ENCODE peak calls at places on chromosomes 4 and X, in eight cellular contexts. P is Kasumi-1, R is SJSA1, C is NCI-H460, W is osteocyte, K is A549, Z is NCI-H774, S is Calu3. F is an unnamed sample.

GRCh38 chr4:4284827-4285618 is 4.9 kb downstream of the LYAR start:
- DNase-seq in K (no peak), W (peak), Z (no peak), R (no peak), S (peak), P (no peak), C (no peak), F (no peak)

GRCh38 chr4:120317713-120318112 is 251.1 kb upstream of the MAD2L1 start:
- DNase-seq in C (no peak), Z (no peak), S (no peak), P (no peak), R (no peak), K (no peak), W (no peak), F (no peak)

GRCh38 chr4:80005863-80006262 is 67.2 kb downstream of the ANTXR2 start:
- DNase-seq in K (no peak), P (no peak), Z (no peak), S (no peak), R (peak), C (no peak), W (no peak), F (no peak)

GRCh38 chr4:69760455-69760854 is at the start of gene SULT1B1:
- DNase-seq in W (no peak), Z (no peak), K (no peak), C (no peak), P (peak), R (no peak), S (no peak), F (no peak)

GRCh38 chr4:83646538-83646937 is 110.6 kb downstream of the GPAT3 start:
- DNase-seq in W (no peak), C (no peak), Z (no peak), P (no peak), K (no peak), R (no peak), S (no peak), F (no peak)

GRCh38 chr4:25938251-25939186 is 24.5 kb downstream of the SMIM20 start:
- DNase-seq in R (no peak), S (no peak), P (peak), C (no peak), W (no peak), Z (no peak), K (no peak), F (no peak)

GRCh38 chrX:149819371-149819770 is 37.6 kb downstream of the MAGEA9 start:
- DNase-seq in C (no peak), R (no peak), Z (no peak), P (no peak), W (no peak), K (no peak), S (no peak), F (no peak)

GRCh38 chr4:24794916-24795665 is at the start of gene SOD3:
- DNase-seq in W (peak), C (peak), Z (peak), P (no peak), K (no peak), S (peak), R (peak), F (no peak)

GRCh38 chr4:69057620-69058409 is 38.5 kb upstream of the UGT2B7 start:
- DNase-seq in P (no peak), W (no peak), S (peak), Z (peak), R (no peak), K (no peak), C (no peak), F (no peak)

GRCh38 chr4:173367285-173367684 is 3.5 kb upstream of the SAP30 start:
- DNase-seq in S (no peak), W (no peak), P (peak), Z (no peak), K (no peak), C (no peak), R (peak), F (no peak)

GRCh38 chrX:55290963-55291362 is 26.2 kb upstream of the PAGE3 start:
- DNase-seq in P (no peak), S (no peak), Z (no peak), W (no peak), K (no peak), C (no peak), R (no peak), F (no peak)

GRCh38 chr4:147683717-147684700 is at the start of gene PRMT9:
- DNase-seq in W (peak), P (peak), Z (peak), S (peak), K (peak), R (peak), C (peak), F (peak)

F was measured in T-helper 17 cell.